ENCODE peak calls at places on chromosome 19, in four cellular contexts. One of them, this sample, is unnamed.

GRCh38 chr19:18733196-18733647 is 49.7 kb downstream of the CRTC1 start:
- DNase-seq in stomach: peak
- DNase-seq in upper lobe of left lung: no peak
- DNase-seq in breast epithelium: no peak
- DNase-seq in this sample: no peak

GRCh38 chr19:6564393-6564792 is 26.6 kb downstream of the CD70 start:
- DNase-seq in stomach: no peak
- DNase-seq in upper lobe of left lung: no peak
- DNase-seq in breast epithelium: no peak
- DNase-seq in this sample: no peak

GRCh38 chr19:54209748-54210494 is 9.3 kb downstream of the RPS9 start:
- DNase-seq in stomach: peak
- DNase-seq in upper lobe of left lung: no peak
- DNase-seq in breast epithelium: peak
- DNase-seq in this sample: peak

GRCh38 chr19:31306006-31306753 is 43.1 kb downstream of the TSHZ3 start:
- DNase-seq in stomach: no peak
- DNase-seq in upper lobe of left lung: peak
- DNase-seq in breast epithelium: no peak
- DNase-seq in this sample: no peak

GRCh38 chr19:7704280-7705060 is 2.5 kb upstream of the FCER2 start:
- DNase-seq in stomach: no peak
- DNase-seq in upper lobe of left lung: no peak
- DNase-seq in breast epithelium: no peak
- DNase-seq in this sample: no peak

GRCh38 chr19:47447470-47448359 is 24.0 kb downstream of the SLC8A2 start:
- DNase-seq in stomach: peak
- DNase-seq in upper lobe of left lung: peak
- DNase-seq in breast epithelium: no peak
- DNase-seq in this sample: no peak

GRCh38 chr19:7288977-7289376 is 5.2 kb downstream of the INSR start:
- DNase-seq in stomach: no peak
- DNase-seq in upper lobe of left lung: no peak
- DNase-seq in breast epithelium: no peak
- DNase-seq in this sample: no peak

GRCh38 chr19:41872775-41873647 is 4.1 kb upstream of the CD79A start:
- DNase-seq in stomach: peak
- DNase-seq in upper lobe of left lung: peak
- DNase-seq in breast epithelium: peak
- DNase-seq in this sample: no peak

GRCh38 chr19:3950871-3951861 is 18.3 kb downstream of the NMRK2 start:
- DNase-seq in stomach: no peak
- DNase-seq in upper lobe of left lung: peak
- DNase-seq in breast epithelium: no peak
- DNase-seq in this sample: no peak

GRCh38 chr19:2360876-2361232 is 789 bp downstream of the TMPRSS9 start:
- DNase-seq in stomach: no peak
- DNase-seq in upper lobe of left lung: no peak
- DNase-seq in breast epithelium: no peak
- DNase-seq in this sample: no peak

GRCh38 chr19:47374876-47375693 is 26.0 kb downstream of the DHX34 start:
- DNase-seq in stomach: no peak
- DNase-seq in upper lobe of left lung: peak
- DNase-seq in breast epithelium: no peak
- DNase-seq in this sample: no peak

GRCh38 chr19:35932291-35932936 is 3.8 kb upstream of the LRFN3 start:
- DNase-seq in stomach: no peak
- DNase-seq in upper lobe of left lung: no peak
- DNase-seq in breast epithelium: no peak
- DNase-seq in this sample: no peak

GRCh38 chr19:34963531-34964406 is at the start of gene ZNF792:
- DNase-seq in stomach: peak
- DNase-seq in upper lobe of left lung: peak
- DNase-seq in breast epithelium: peak
- DNase-seq in this sample: no peak

GRCh38 chr19:5038631-5039271 is 69.8 kb downstream of the KDM4B start:
- DNase-seq in stomach: peak
- DNase-seq in upper lobe of left lung: peak
- DNase-seq in breast epithelium: no peak
- DNase-seq in this sample: no peak

GRCh38 chr19:46718157-46718933 is 1.4 kb upstream of the PRKD2 start:
- DNase-seq in stomach: peak
- DNase-seq in upper lobe of left lung: no peak
- DNase-seq in breast epithelium: no peak
- DNase-seq in this sample: no peak

GRCh38 chr19:15031675-15032074 is 17.6 kb upstream of the CASP14 start:
- DNase-seq in stomach: no peak
- DNase-seq in upper lobe of left lung: no peak
- DNase-seq in breast epithelium: no peak
- DNase-seq in this sample: no peak

GRCh38 chr19:54364775-54365257 is at the start of gene LAIR1:
- DNase-seq in stomach: peak
- DNase-seq in upper lobe of left lung: no peak
- DNase-seq in breast epithelium: no peak
- DNase-seq in this sample: no peak

GRCh38 chr19:54168174-54168917 is 4.6 kb downstream of the TMC4 start:
- DNase-seq in stomach: peak
- DNase-seq in upper lobe of left lung: peak
- DNase-seq in breast epithelium: peak
- DNase-seq in this sample: peak

GRCh38 chr19:53328967-53329366 is 4.6 kb upstream of the ZNF845 start:
- DNase-seq in stomach: no peak
- DNase-seq in upper lobe of left lung: peak
- DNase-seq in breast epithelium: no peak
- DNase-seq in this sample: peak

GRCh38 chr19:8915997-8916396 is 83.8 kb downstream of the MBD3L1 start:
- DNase-seq in stomach: no peak
- DNase-seq in upper lobe of left lung: no peak
- DNase-seq in breast epithelium: no peak
- DNase-seq in this sample: no peak

GRCh38 chr19:18208098-18208951 is 4.5 kb upstream of the RAB3A start:
- DNase-seq in stomach: no peak
- DNase-seq in upper lobe of left lung: peak
- DNase-seq in breast epithelium: no peak
- DNase-seq in this sample: no peak

GRCh38 chr19:56110515-56111448 is 10.3 kb downstream of the ZNF787 start:
- DNase-seq in stomach: peak
- DNase-seq in upper lobe of left lung: peak
- DNase-seq in breast epithelium: no peak
- DNase-seq in this sample: no peak

GRCh38 chr19:18135712-18136584 is 17.0 kb upstream of the PIK3R2 start:
- DNase-seq in stomach: no peak
- DNase-seq in upper lobe of left lung: no peak
- DNase-seq in breast epithelium: no peak
- DNase-seq in this sample: no peak

GRCh38 chr19:3358919-3359849 is 7.2 kb upstream of the NFIC start:
- DNase-seq in stomach: peak
- DNase-seq in upper lobe of left lung: peak
- DNase-seq in breast epithelium: no peak
- DNase-seq in this sample: peak

DNA sequence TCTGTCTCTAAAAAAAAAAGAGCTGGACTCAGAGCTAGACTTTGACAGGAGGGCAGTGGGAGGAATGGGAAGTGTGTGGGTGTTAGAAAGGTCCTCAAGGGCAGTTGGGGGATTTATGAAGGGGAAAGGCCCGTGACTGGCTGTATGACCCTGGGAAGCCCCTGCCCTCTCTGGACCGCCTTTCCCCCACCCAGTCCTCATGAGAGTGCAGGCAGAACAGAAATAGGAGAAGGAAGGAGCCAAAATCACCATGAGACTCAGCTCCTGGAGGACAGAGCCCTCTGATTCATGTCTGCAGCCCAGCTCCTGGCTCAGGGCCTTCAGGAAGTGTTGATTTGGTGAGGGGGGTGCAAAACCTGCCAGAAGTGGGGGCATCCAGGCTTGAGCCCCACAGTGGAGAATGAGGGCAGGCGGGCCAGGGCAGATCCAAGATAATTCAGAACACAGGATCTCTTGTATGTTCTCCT is 8.7 kb upstream of the SMG9 start:
- DNase-seq in stomach: no peak
- DNase-seq in upper lobe of left lung: no peak
- DNase-seq in breast epithelium: no peak
- DNase-seq in this sample: no peak
- TF ChIP-seq POLR2A in stomach: no peak
- TF ChIP-seq POLR2A in upper lobe of left lung: no peak
- TF ChIP-seq POLR2A in breast epithelium: no peak
- TF ChIP-seq POLR2A in this sample: no peak

GRCh38 chr19:11558881-11559828 is at the start of gene ELOF1:
- DNase-seq in stomach: peak
- DNase-seq in upper lobe of left lung: peak
- DNase-seq in breast epithelium: peak
- DNase-seq in this sample: peak
- TF ChIP-seq CTCF in stomach: no peak
- TF ChIP-seq CTCF in upper lobe of left lung: peak
- TF ChIP-seq CTCF in breast epithelium: no peak
- TF ChIP-seq CTCF in this sample: no peak

DNA sequence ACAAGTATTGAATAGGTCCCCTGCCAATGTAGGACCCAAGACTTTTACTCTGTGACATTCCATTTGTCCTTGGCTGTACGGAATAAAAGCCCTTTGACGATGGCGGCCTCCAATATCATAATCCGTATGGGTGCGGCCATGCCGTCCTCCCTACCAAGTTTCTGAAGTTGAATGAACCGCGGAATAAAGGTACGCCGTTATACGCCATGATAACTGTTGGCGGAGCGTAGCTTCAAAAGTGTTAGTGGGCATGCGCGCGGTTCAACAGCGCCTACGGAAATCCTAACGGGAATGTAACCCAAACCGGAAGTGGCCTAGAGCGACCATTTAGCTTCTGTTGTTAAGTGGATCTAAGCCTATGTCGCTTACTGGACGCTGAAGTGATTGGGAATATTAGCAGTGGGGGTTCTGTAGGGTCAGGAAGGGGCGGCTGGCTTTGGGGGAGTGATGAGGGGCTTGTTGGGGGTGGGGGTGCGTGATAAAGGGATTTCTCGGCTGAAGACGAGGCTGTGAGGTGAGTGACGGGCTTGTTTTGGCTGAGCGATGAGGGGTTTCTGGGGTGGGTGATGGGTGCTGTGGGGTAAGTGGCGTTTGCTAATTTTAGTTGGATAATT is at the start of gene ZNF175:
- DNase-seq in stomach: peak
- DNase-seq in upper lobe of left lung: no peak
- DNase-seq in breast epithelium: peak
- DNase-seq in this sample: peak
- TF ChIP-seq POLR2A in stomach: no peak
- TF ChIP-seq POLR2A in upper lobe of left lung: no peak
- TF ChIP-seq POLR2A in breast epithelium: no peak
- TF ChIP-seq POLR2A in this sample: no peak

DNA sequence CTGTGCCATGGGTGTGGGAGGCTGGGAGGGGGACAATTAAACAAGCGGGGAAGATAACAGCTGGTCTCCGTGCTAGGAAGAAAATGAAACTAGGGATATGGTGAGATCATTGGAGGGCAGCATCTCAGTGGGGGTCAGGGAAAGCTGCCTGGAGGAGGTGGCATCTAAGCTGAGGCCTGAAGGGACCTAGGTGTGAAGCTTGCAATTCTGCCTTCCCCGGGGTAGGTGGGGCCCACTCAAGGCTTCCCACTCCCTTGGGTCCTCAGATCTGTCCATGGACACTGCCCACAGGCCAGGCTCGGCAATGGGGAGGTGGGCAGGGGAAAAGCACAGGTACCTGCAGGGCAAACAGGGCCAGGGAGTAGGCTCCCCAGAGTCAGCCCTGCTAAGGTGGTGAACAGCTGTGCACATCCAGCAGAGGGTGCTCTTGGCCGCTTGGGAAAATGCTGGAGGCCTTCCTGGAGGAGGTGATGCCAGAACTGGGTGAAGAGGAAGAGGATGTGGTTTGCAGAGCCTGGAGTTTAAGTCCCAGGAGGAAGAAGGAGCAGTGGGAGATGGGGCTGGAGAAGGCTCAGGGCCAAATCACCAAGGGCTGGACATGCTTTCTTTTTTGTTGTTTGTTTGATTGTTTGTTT is 25.7 kb upstream of the CCNE1 start:
- DNase-seq in stomach: no peak
- DNase-seq in upper lobe of left lung: no peak
- DNase-seq in breast epithelium: no peak
- DNase-seq in this sample: no peak
- TF ChIP-seq CTCF in stomach: no peak
- TF ChIP-seq CTCF in upper lobe of left lung: no peak
- TF ChIP-seq CTCF in breast epithelium: no peak
- TF ChIP-seq CTCF in this sample: no peak

This sample was measured in lower leg skin.